ENCODE peak calls at places on chromosomes 3 and 15, in four cellular contexts. V is fibroblast of lung; D is fibroblast of pulmonary artery; O is effector memory CD8-positive, alpha-beta T cell. N is an unnamed sample.

GRCh38 chr3:45528429-45528828 is 66.1 kb upstream of the LIMD1 start:
- DNase-seq in D (no peak), O (no peak), V (peak; percentile 71), N (no peak)

GRCh38 chr3:156641261-156641975 is 33.0 kb upstream of the TIPARP start:
- DNase-seq in O (no peak), D (no peak), V (no peak), N (no peak)

GRCh38 chr3:136332776-136333175 is 82.6 kb downstream of the PCCB start:
- DNase-seq in O (no peak), V (peak; percentile 83), D (peak; percentile 44), N (peak; percentile 41)

GRCh38 chr3:94179059-94179458 is 116.2 kb downstream of the NSUN3 start:
- DNase-seq in D (no peak), O (no peak), V (no peak), N (no peak)

GRCh38 chr15:42608110-42608531 is 32.7 kb downstream of the STARD9 start:
- DNase-seq in O (peak; percentile 49), V (peak; percentile 75), D (no peak), N (no peak)

GRCh38 chr15:92098869-92099268 is 245.4 kb downstream of the SLCO3A1 start:
- DNase-seq in D (no peak), O (no peak), V (no peak), N (peak; percentile 34)

GRCh38 chr3:140933552-140933951 is 8.1 kb upstream of the SLC25A36 start:
- DNase-seq in V (no peak), O (no peak), D (no peak), N (no peak)

GRCh38 chr3:14156201-14156600 is 22.2 kb downstream of the XPC start:
- DNase-seq in V (no peak), D (no peak), O (no peak), N (no peak)

GRCh38 chr3:142117452-142117851 is 31.9 kb downstream of the TFDP2 start:
- DNase-seq in D (no peak), V (no peak), O (no peak), N (no peak)

GRCh38 chr15:58043192-58043903 is 22.2 kb downstream of the ALDH1A2 start:
- DNase-seq in D (peak; percentile 70), O (no peak), V (peak; percentile 17), N (peak; percentile 12)

GRCh38 chr3:69178100-69178499 is 55.7 kb upstream of the LMOD3 start:
- DNase-seq in O (no peak), D (no peak), V (no peak), N (no peak)

GRCh38 chr15:93063796-93064690 is 25.0 kb downstream of the RGMA start:
- DNase-seq in D (no peak), O (no peak), V (no peak), N (no peak)

GRCh38 chr3:42067324-42067723 is 23.8 kb upstream of the TRAK1 start:
- DNase-seq in V (peak; percentile 48), D (peak; percentile 87), O (no peak), N (peak; percentile 71)

GRCh38 chr3:51967384-51968174 is at the start of gene PCBP4:
- DNase-seq in D (peak; percentile 31), O (no peak), V (peak; percentile 40), N (peak; percentile 47)

GRCh38 chr15:68806220-68807105 is 14.2 kb downstream of the ANP32A start:
- DNase-seq in O (no peak), V (no peak), D (peak; percentile 18), N (no peak)

GRCh38 chr3:150312018-150312657 is 96.0 kb upstream of the TSC22D2 start:
- DNase-seq in V (no peak), O (no peak), D (no peak), N (no peak)

GRCh38 chr15:69934607-69935006 is 163.1 kb downstream of the TLE3 start:
- DNase-seq in D (no peak), V (no peak), O (no peak), N (no peak)

GRCh38 chr3:52428151-52429005 is 16.5 kb downstream of the SEMA3G start:
- DNase-seq in V (peak; percentile 66), D (peak; percentile 91), O (no peak), N (peak; percentile 79)

GRCh38 chr3:60298141-60298540 is 953.1 kb downstream of the FHIT start:
- DNase-seq in V (no peak), D (no peak), O (no peak), N (no peak)

GRCh38 chr15:48250640-48251076 is 44.6 kb downstream of the SLC12A1 start:
- DNase-seq in O (no peak), V (peak; percentile 81), D (peak; percentile 87), N (peak; percentile 76)

GRCh38 chr15:71051539-71051938 is 63.7 kb upstream of the THSD4 start:
- DNase-seq in O (no peak), D (peak; percentile 90), V (peak; percentile 90), N (peak; percentile 27)

GRCh38 chr3:11642455-11643162 is 1.1 kb downstream of the VGLL4 start:
- DNase-seq in D (peak; percentile 91), V (peak; percentile 81), O (peak; percentile 55), N (peak; percentile 84)

GRCh38 chr3:23002846-23003800 is 200.0 kb upstream of the UBE2E2 start:
- DNase-seq in V (peak; percentile 36), O (no peak), D (peak; percentile 53), N (no peak)

GRCh38 chr3:127611251-127611650 is 13.0 kb downstream of the MCM2 start:
- DNase-seq in O (no peak), D (no peak), V (no peak), N (no peak)

GRCh38 chr15:78316211-78317077 is 17.0 kb upstream of the SKIC8 start:
- DNase-seq in O (no peak), D (no peak), V (no peak), N (no peak)

GRCh38 chr3:31974454-31974853 is 6.6 kb downstream of the OSBPL10 start:
- DNase-seq in D (peak; percentile 48), V (peak; percentile 86), O (no peak), N (peak; percentile 79)

GRCh38 chr15:71945012-71945411 is 134.7 kb downstream of the NR2E3 start:
- DNase-seq in D (no peak), V (peak; percentile 13), O (no peak), N (no peak)

GRCh38 chr3:148333091-148333490 is 364.6 kb upstream of the AGTR1 start:
- DNase-seq in O (no peak), V (no peak), D (no peak), N (no peak)

GRCh38 chr3:189824629-189825312 is 193.6 kb downstream of the TP63 start:
- DNase-seq in D (peak; percentile 80), O (no peak), V (peak; percentile 96), N (peak; percentile 37)

GRCh38 chr15:92383528-92384326 is 10.0 kb upstream of the ST8SIA2 start:
- DNase-seq in D (peak; percentile 13), O (peak; percentile 4), V (no peak), N (no peak)

GRCh38 chr15:34122771-34123183 is 20.9 kb downstream of the PGBD4 start:
- DNase-seq in D (peak; percentile 91), V (peak; percentile 98), O (no peak), N (peak; percentile 69)

GRCh38 chr3:140316895-140317400 is 360.9 kb upstream of the TRIM42 start:
- DNase-seq in O (no peak), D (no peak), V (peak; percentile 6), N (no peak)